ENCODE peak calls at places on chromosomes 3 and 15, in ten cellular contexts. E, S, M, F, A, J, N, K, R and L are unnamed samples.

GRCh38 chr15:32042269-32042996 is 12.1 kb downstream of the CHRNA7 start:
- DNase-seq in E (peak; percentile 68), A (no peak), J (no peak), M (no peak), F (peak; percentile 12), S (no peak), N (no peak), K (no peak), R (no peak), L (no peak)

GRCh38 chr3:50378757-50379156 is 19.4 kb upstream of the TMEM115 start:
- DNase-seq in F (no peak), N (no peak), K (no peak), S (no peak), E (peak; percentile 20), R (no peak), J (no peak), M (no peak), A (no peak), L (no peak)

GRCh38 chr3:57094606-57095005 is 34.1 kb downstream of the SPATA12 start:
- DNase-seq in R (peak; percentile 39), N (no peak), A (no peak), M (no peak), J (no peak), K (no peak), S (no peak), E (no peak), F (no peak), L (peak; percentile 30)

GRCh38 chr15:58622877-58623276 is 126.6 kb downstream of the ADAM10 start:
- DNase-seq in R (no peak), F (no peak), S (no peak), E (no peak), A (no peak), J (no peak), K (no peak), N (no peak), M (no peak), L (no peak)

GRCh38 chr3:24245056-24245455 is 249.6 kb downstream of the THRB start:
- DNase-seq in K (no peak), E (no peak), J (no peak), N (no peak), R (no peak), A (no peak), M (no peak), S (no peak), F (no peak), L (no peak)

GRCh38 chr3:143783856-143784370 is 64.4 kb downstream of the SLC9A9 start:
- DNase-seq in E (no peak), A (no peak), K (no peak), N (no peak), R (no peak), M (no peak), S (no peak), J (no peak), F (no peak), L (no peak)

GRCh38 chr3:31173118-31173718 is 278.8 kb upstream of the GADL1 start:
- DNase-seq in J (no peak), A (no peak), R (no peak), K (no peak), N (no peak), S (no peak), F (no peak), M (no peak), E (no peak), L (no peak)

GRCh38 chr3:15646924-15647511 is 45.5 kb downstream of the BTD start:
- DNase-seq in E (no peak), K (no peak), N (no peak), J (peak; percentile 95), A (peak; percentile 53), F (peak; percentile 63), S (no peak), R (peak; percentile 96), M (no peak), L (peak; percentile 98)

GRCh38 chr15:87623832-87624231 is 632.7 kb downstream of the NTRK3 start:
- DNase-seq in F (no peak), R (no peak), S (no peak), N (peak; percentile 18), K (no peak), E (peak; percentile 2), J (no peak), M (no peak), A (no peak), L (no peak)

GRCh38 chr3:18720543-18720942 is 295.4 kb upstream of the SATB1 start:
- DNase-seq in A (no peak), N (no peak), J (no peak), K (no peak), S (no peak), E (no peak), M (no peak), F (no peak), R (no peak), L (no peak)

GRCh38 chr15:77002954-77003912 is 8.3 kb downstream of the PSTPIP1 start:
- DNase-seq in M (no peak), F (peak; percentile 75), J (no peak), A (peak; percentile 37), E (no peak), R (no peak), S (peak; percentile 71), N (peak; percentile 91), K (peak; percentile 53), L (no peak)

GRCh38 chr3:86180696-86181095 is 810.3 kb downstream of the VGLL3 start:
- DNase-seq in J (no peak), E (peak; percentile 54), R (no peak), M (no peak), N (no peak), K (no peak), A (no peak), S (no peak), F (no peak), L (no peak)